ENCODE peak calls at places on chromosomes 5 and 9, in ten cellular contexts. N is NAMALWA; B is C1 segment of cervical spinal cord; V is stimulated activated CD8-positive, alpha-beta memory T cell treated with anti-CD3 and anti-CD28 coated beads, Interleukin-4, amount 100 ng/mL, for 1 hour; Z is ovary; P is GM19239; C is iPS DF 6.9; O is activated T-cell treated with anti-CD3 and anti-CD28 coated beads for 1 hour; I is HL-60; R is AG20443. W is an unnamed sample.

GRCh38 chr9:134318481-134318891 is 7.8 kb upstream of the RXRA start:
- DNase-seq in N (no peak), B (no peak), V (no peak), Z (peak), P (no peak), C (no peak), O (no peak), I (no peak), R (no peak), W (no peak)

GRCh38 chr9:120538339-120538738 is 41.6 kb downstream of the CDK5RAP2 start:
- DNase-seq in N (no peak), B (no peak), V (no peak), Z (no peak), P (no peak), C (no peak), O (no peak), I (no peak), R (no peak), W (no peak)

GRCh38 chr5:132267166-132267739 is 9.8 kb downstream of the PDLIM4 start:
- DNase-seq in N (no peak), B (no peak), V (no peak), Z (no peak), P (no peak), C (no peak), O (no peak), I (no peak), R (no peak), W (no peak)

GRCh38 chr5:5421149-5421960 is 1.1 kb upstream of the ICE1 start:
- DNase-seq in N (peak), B (no peak), V (no peak), Z (no peak), P (no peak), C (no peak), O (no peak), I (no peak), R (no peak), W (no peak)

GRCh38 chr9:136551401-136552116 is 5.7 kb upstream of the NOTCH1 start:
- DNase-seq in N (no peak), B (no peak), V (no peak), Z (peak), P (no peak), C (no peak), O (no peak), I (peak), R (peak), W (no peak)

GRCh38 chr9:33817327-33818166 is 587 bp downstream of the UBE2R2 start:
- DNase-seq in N (peak), B (peak), V (peak), Z (peak), P (peak), C (peak), O (peak), I (peak), R (peak), W (peak)

GRCh38 chr9:117073539-117074336 is 341.1 kb downstream of the ASTN2 start:
- DNase-seq in N (peak), B (no peak), V (no peak), Z (no peak), P (no peak), C (peak), O (no peak), I (no peak), R (peak), W (peak)

GRCh38 chr5:107985144-107985543 is 314.4 kb upstream of the EFNA5 start:
- DNase-seq in N (no peak), B (no peak), V (no peak), Z (no peak), P (no peak), C (no peak), O (no peak), I (peak), R (no peak), W (no peak)

GRCh38 chr5:128259530-128260145 is 176.1 kb downstream of the SLC12A2 start:
- DNase-seq in N (no peak), B (no peak), V (no peak), Z (no peak), P (no peak), C (no peak), O (no peak), I (no peak), R (no peak), W (no peak)

GRCh38 chr5:7629559-7629958 is 221.4 kb downstream of the CFAP90 start:
- DNase-seq in N (no peak), B (no peak), V (no peak), Z (no peak), P (no peak), C (no peak), O (no peak), I (no peak), R (no peak), W (no peak)

GRCh38 chr9:29312327-29312726 is 1739.0 kb upstream of the C9orf72 start:
- DNase-seq in N (no peak), B (no peak), V (no peak), Z (no peak), P (no peak), C (no peak), O (no peak), I (no peak), R (no peak), W (no peak)

GRCh38 chr9:126705767-126706697 is 92.3 kb downstream of the LMX1B start:
- DNase-seq in N (peak), B (no peak), V (peak), Z (no peak), P (no peak), C (no peak), O (peak), I (peak), R (peak), W (no peak)

W was measured in NT2/D1.